ENCODE peak calls at places on chromosomes 1 and 21, in five cellular contexts. J is H1, E is GM12878, U is HepG2, Z is NT2/D1. L is an unnamed sample.
A peak's percentile ranks its signal among the peaks of the same experiment; 100 is the strongest.

GRCh38 chr1:54879872-54880271 is 7.1 kb downstream of the DHCR24 start:
- DNase-seq in U (no peak), J (no peak), E (no peak), Z (no peak), L (no peak)

GRCh38 chr1:209674957-209675566 is at the start of gene G0S2:
- DNase-seq in U (no peak), Z (peak; percentile 15), J (peak; percentile 71), E (no peak), L (peak; percentile 52)

GRCh38 chr1:84693009-84693408 is 2.7 kb upstream of the SSX2IP start:
- DNase-seq in E (no peak), Z (no peak), U (no peak), J (no peak), L (no peak)

GRCh38 chr21:38843806-38844479 is 38.2 kb downstream of the ETS2 start:
- DNase-seq in Z (no peak), J (no peak), U (no peak), E (no peak), L (no peak)

GRCh38 chr1:7550261-7550850 is 220.7 kb upstream of the VAMP3 start:
- DNase-seq in Z (no peak), U (no peak), J (peak; percentile 76), E (no peak), L (no peak)

GRCh38 chr1:7702365-7702764 is 68.7 kb upstream of the VAMP3 start:
- DNase-seq in U (no peak), Z (no peak), E (no peak), J (no peak), L (no peak)

GRCh38 chr1:15436881-15437449 is 1.3 kb upstream of the CTRC start:
- DNase-seq in E (no peak), Z (no peak), J (no peak), U (no peak), L (no peak)

GRCh38 chr1:116228501-116228900 is 117.3 kb downstream of the MAB21L3 start:
- DNase-seq in E (no peak), Z (no peak), J (no peak), U (no peak), L (no peak)

GRCh38 chr1:97919568-97920261 is 1.1 kb downstream of the DPYD start:
- DNase-seq in E (no peak), U (no peak), Z (no peak), J (no peak), L (no peak)

GRCh38 chr1:176801553-176802020 is 338.6 kb downstream of the PAPPA2 start:
- DNase-seq in Z (no peak), E (no peak), U (no peak), J (no peak), L (no peak)

GRCh38 chr1:213996320-213997022 is 8.7 kb downstream of the PROX1 start:
- DNase-seq in J (no peak), U (no peak), Z (no peak), E (no peak), L (no peak)

GRCh38 chr1:213457733-213458132 is 406.7 kb downstream of the RPS6KC1 start:
- DNase-seq in U (no peak), E (no peak), J (no peak), Z (no peak), L (no peak)

GRCh38 chr1:160460683-160461287 is 60.4 kb downstream of the VANGL2 start:
- DNase-seq in J (no peak), E (no peak), U (no peak), Z (no peak), L (no peak)
- TF ChIP-seq SUZ12 in J (no peak), E (no peak), U (no peak), Z (no peak), L (no peak)

DNA sequence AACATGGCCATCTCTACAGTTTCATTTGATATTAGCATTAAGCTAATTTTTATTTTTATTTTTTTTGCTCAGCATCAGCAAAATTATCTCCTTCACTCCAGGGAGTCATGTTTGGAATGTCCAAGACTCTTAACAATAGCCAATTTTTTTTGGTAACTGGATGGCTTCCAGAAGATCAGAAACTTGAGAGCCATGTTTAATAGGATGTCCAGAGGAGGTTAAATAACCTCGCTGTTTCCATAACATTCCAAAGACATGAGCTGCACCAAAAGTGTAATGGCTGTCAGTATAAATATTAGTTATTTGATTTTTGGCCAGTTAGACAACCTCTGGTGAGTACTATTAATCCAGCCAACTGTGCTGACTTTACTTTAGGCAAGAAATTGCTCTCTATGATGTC is 80.7 kb downstream of the DNTTIP2 start:
- DNase-seq in E (no peak), Z (no peak), J (no peak), U (no peak), L (no peak)
- TF ChIP-seq SUZ12 in E (no peak), Z (no peak), J (no peak), U (no peak), L (no peak)

GRCh38 chr1:22412932-22413727 is 38.5 kb upstream of the ZBTB40 start:
- DNase-seq in U (no peak), Z (no peak), J (no peak), E (no peak), L (no peak)

GRCh38 chr1:22414244-22414751 is 37.4 kb upstream of the ZBTB40 start:
- DNase-seq in E (no peak), U (peak; percentile 95), Z (no peak), J (no peak), L (no peak)

GRCh38 chr1:22415489-22415888 is 36.2 kb upstream of the ZBTB40 start:
- DNase-seq in J (no peak), E (no peak), Z (no peak), U (no peak), L (no peak)

GRCh38 chr1:22411589-22411988 is 40.1 kb upstream of the ZBTB40 start:
- DNase-seq in Z (no peak), J (no peak), E (no peak), U (no peak), L (no peak)

GRCh38 chr1:22413799-22414198 is 37.9 kb upstream of the ZBTB40 start:
- DNase-seq in U (no peak), E (no peak), J (no peak), Z (no peak), L (no peak)
- TF ChIP-seq SUZ12 in U (no peak), E (no peak), J (no peak), Z (no peak), L (no peak)

DNA sequence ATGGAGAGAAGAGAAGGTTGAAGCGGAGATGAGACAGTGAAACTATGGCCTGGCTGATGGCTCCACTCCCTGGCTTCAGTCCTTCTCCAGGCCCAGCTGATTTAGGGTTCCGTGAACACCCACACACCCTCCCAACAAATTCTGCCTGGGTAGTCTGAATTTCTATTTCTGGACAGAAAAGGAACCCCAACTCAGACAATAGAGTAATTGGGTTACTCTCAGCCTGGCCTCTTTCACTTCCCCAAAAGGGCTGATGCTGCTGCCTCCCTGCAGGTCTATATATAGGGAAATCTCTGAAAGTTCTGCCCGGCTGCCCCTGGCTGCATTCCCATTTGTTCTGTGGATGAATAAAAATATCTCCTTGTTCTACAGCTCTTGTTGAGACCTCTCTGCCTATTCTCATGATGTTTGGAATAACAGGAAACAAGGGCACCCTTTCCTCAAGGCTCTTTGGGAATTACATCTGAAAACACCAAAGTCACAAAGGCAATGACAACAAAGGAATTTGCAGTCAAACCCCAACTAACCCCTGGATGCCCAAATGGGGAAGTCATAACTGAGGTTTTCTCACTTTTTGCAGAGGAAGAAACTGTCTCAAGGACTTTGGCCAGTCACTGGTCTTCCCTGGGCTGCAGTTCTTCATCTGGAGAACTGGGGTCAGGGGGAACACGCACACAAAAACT is 11.4 kb upstream of the ZSCAN20 start:
- DNase-seq in U (no peak), Z (no peak), J (peak; percentile 13), E (peak; percentile 67), L (no peak)
- TF ChIP-seq SUZ12 in U (no peak), Z (no peak), J (no peak), E (no peak), L (no peak)

GRCh38 chr21:45551316-45551715 is 9.1 kb upstream of the SLC19A1 start:
- DNase-seq in E (peak; percentile 35), U (no peak), J (no peak), Z (no peak), L (no peak)
- TF ChIP-seq SUZ12 in E (no peak), U (no peak), J (no peak), Z (no peak), L (no peak)

GRCh38 chr1:112619518-112620458 is at the start of gene CAPZA1:
- DNase-seq in U (peak; percentile 76), J (peak; percentile 87), Z (peak; percentile 87), E (peak; percentile 62), L (peak; percentile 94)

GRCh38 chr1:112618114-112618720 is 724 bp downstream of the ST7L start:
- DNase-seq in U (no peak), J (no peak), Z (no peak), E (no peak), L (no peak)

GRCh38 chr1:112618721-112619517 is at the start of gene ST7L:
- DNase-seq in J (peak; percentile 76), Z (peak; percentile 51), E (no peak), U (peak; percentile 59), L (peak; percentile 79)

GRCh38 chr1:112614460-112615065 is 4.4 kb downstream of the ST7L start:
- DNase-seq in J (no peak), Z (no peak), U (no peak), E (no peak), L (peak; percentile 18)
- TF ChIP-seq SUZ12 in J (no peak), Z (no peak), U (no peak), E (no peak), L (no peak)

DNA sequence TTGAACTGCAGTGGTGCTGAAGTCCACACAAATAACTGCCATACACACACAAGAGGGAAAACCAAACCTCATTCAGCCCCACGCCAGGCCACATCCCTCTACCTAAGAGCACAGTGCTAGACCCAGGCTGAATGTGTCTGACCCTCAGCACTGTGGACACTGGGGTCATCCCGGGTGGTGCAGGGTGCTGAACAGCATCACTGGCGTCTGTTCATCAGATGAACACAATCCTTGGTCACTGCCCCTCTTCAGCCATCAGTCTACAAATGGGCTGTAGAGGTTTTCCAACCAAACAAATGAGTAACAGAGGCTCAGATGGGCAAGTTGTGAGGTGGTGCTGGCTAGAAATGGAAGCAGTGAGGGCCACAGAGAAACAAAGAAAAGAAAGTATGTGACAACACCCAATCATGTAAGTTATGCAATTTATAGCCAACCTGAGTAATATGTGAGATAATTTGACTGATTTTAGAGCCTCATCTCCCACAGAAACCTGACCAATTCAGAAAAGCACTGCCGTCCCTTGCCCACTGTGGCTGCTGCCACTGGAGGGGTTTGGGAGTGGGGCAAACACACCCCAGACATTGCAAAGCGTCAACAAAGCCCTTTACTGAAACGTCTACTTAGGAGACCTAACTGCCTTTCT is 27.9 kb downstream of the GNB1 start:
- DNase-seq in E (no peak), J (no peak), Z (no peak), U (no peak), L (no peak)
- TF ChIP-seq SUZ12 in E (no peak), J (no peak), Z (no peak), U (no peak), L (no peak)

DNA sequence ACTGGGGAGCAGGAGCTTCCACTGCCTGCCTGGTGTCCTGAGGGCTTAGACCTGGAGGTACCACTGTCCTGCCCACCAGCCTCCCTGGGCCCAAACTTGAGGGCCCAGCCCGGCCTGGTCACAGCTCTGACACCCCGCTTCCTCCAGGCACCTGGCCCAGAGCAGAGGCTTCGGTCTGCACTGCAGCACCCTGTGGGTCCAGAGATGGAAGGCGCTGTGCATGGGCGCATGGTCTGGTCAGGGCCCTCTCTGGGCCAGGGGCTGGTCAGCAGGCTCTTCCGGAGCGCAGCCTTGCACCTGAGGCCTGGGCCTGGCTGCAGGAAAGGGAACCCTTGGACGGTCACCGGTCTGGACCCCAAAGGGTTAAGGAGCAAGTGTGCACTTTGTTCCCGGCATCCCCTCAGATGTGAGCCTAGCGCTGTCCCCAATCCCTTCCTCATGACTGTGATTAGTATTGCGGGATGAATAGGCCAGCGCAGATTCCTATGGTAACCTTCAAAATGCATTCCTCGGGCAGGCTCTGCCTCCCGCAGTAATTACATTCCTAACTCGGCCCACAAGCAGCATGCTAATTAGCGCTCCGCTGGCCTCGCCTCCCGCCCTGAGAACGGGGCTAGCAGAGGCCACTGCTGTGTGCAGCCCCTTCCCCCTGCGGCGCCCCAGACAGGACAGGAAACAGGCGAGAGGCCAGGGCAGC is 36.3 kb downstream of the PRDM16 start:
- DNase-seq in E (no peak), U (peak; percentile 38), Z (peak; percentile 72), J (peak; percentile 80), L (peak; percentile 14)
- TF ChIP-seq SUZ12 in E (no peak), U (no peak), Z (no peak), J (no peak), L (no peak)

L was measured in HEK293T.